ENCODE peak calls at places on chromosomes 4 and X, in four cellular contexts. K is GM12878, S is HL-60, P is K562. D is an unnamed sample.

GRCh38 chr4:88514557-88515511 is 8.7 kb downstream of the PYURF start:
- DNase-seq in K (no peak), S (no peak), P (no peak), D (no peak)

GRCh38 chr4:185424905-185425599 is 712 bp downstream of the UFSP2 start:
- DNase-seq in K (no peak), S (peak; percentile 18), P (no peak), D (no peak)

GRCh38 chrX:101759000-101759399 is 99.3 kb upstream of the ARMCX2 start:
- DNase-seq in K (no peak), S (no peak), P (peak; percentile 22), D (peak; percentile 1)

GRCh38 chr4:165517216-165517615 is 138.4 kb downstream of the CPE start:
- DNase-seq in K (no peak), S (no peak), P (no peak), D (no peak)

GRCh38 chr4:183610033-183610432 is 49.0 kb downstream of the RWDD4 start:
- DNase-seq in K (no peak), S (no peak), P (peak; percentile 47), D (no peak)

GRCh38 chr4:102399021-102399420 is 53.7 kb upstream of the SLC39A8 start:
- DNase-seq in K (no peak), S (no peak), P (no peak), D (no peak)

GRCh38 chr4:168511780-168512467 is 15.1 kb downstream of the PALLD start:
- DNase-seq in K (no peak), S (no peak), P (no peak), D (no peak)

GRCh38 chr4:61572160-61572559 is 372.0 kb downstream of the ADGRL3 start:
- DNase-seq in K (no peak), S (peak; percentile 20), P (no peak), D (no peak)

GRCh38 chrX:1673337-1673736 is 58.5 kb downstream of the ASMT start:
- DNase-seq in K (no peak), S (peak; percentile 7), P (peak; percentile 44), D (no peak)

GRCh38 chr4:57119054-57119651 is 9.0 kb upstream of the IGFBP7 start:
- DNase-seq in K (no peak), S (no peak), P (no peak), D (no peak)
- TF ChIP-seq POLR2AphosphoS5 in K (no peak), S (no peak), P (no peak), D (no peak)

DNA sequence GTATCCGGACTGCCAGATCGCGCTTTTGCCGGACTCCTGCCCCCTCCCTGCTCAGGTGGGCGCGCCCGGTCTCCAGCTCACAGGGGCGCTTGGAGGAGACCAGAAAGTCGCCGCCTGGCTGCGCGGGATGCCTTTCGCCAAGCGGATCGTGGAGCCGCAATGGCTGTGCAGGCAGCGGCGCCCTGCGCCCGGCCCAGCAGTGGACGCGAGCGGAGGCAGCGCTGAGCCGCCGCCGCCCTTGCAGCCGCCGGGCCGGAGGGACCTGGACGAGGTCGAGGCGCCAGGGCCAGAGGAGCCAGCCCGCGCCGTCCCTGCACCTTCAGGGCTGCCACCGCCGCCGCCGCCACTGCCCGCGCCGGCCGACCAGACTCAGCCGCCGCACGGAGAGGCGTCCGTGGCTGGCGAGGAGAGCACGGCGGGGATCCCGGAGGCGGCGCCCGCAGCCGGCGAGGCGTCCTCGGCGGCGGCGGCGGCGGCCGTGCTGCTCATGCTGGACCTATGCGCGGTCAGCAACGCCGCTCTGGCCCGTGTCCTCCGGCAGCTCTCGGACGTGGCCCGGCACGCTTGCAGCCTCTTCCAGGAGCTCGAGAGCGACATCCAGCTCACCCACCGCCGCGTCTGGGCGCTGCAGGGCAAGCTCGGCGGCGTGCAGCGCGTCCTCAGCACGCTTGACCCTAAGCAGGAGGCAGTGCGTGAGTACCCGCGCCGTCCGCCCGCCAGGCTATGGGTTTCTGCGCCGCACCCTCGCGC is 806 bp downstream of the NHS start:
- DNase-seq in K (no peak), S (no peak), P (no peak), D (no peak)
- TF ChIP-seq SPI1 in K (no peak), S (no peak), P (no peak), D (no peak)

DNA sequence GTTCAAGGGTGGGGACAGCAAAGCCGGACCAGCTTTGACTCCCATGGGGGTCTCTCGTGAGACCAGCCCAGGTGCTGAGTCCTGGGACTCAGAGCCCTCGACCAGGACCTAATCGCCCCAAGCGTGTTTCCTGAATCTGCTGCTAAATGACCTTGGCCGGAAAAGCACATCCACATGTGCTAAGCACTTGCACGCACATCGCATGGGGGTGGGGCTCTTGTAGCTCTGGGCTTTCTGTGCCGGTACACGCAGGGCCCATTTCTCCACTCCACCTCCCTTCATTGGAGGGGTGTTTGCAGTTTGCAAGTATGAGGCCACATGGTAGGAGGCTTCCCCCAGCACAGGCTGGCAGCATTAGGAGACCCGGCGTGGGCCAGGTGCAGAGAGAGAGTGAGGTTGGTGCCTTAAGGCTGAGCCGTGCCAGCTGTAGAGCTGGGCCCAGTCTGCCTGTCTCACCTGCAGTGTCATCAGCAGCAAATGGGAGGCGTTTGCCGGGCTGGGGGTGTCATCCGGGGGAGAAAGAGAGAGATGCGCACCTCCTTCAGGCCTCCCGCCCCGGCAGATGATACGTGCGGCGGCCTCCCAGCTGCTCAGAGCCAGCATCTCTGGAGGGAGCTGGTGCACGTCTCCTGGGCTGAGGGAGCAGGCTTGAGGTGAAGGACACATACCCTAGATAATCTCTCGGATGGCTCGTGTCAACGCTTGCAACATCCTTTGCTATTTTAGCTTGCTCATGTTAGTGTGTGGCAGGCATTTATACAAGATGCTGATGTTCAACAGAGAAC is 45.2 kb upstream of the CLCN4 start:
- DNase-seq in K (peak; percentile 59), S (no peak), P (no peak), D (peak; percentile 29)
- TF ChIP-seq POLR2AphosphoS5 in K (peak; percentile 27), S (no peak), P (no peak), D (peak; percentile 56)

GRCh38 chr4:150789864-150790263 is 207.9 kb downstream of the MAB21L2 start:
- DNase-seq in K (no peak), S (no peak), P (no peak), D (no peak)
- TF ChIP-seq SPI1 in K (no peak), S (no peak), P (no peak), D (no peak)

GRCh38 chr4:123478859-123479345 is 82.3 kb downstream of the SPRY1 start:
- DNase-seq in K (no peak), S (no peak), P (no peak), D (no peak)
- TF ChIP-seq POLR2AphosphoS5 in K (no peak), S (no peak), P (no peak), D (no peak)

DNA sequence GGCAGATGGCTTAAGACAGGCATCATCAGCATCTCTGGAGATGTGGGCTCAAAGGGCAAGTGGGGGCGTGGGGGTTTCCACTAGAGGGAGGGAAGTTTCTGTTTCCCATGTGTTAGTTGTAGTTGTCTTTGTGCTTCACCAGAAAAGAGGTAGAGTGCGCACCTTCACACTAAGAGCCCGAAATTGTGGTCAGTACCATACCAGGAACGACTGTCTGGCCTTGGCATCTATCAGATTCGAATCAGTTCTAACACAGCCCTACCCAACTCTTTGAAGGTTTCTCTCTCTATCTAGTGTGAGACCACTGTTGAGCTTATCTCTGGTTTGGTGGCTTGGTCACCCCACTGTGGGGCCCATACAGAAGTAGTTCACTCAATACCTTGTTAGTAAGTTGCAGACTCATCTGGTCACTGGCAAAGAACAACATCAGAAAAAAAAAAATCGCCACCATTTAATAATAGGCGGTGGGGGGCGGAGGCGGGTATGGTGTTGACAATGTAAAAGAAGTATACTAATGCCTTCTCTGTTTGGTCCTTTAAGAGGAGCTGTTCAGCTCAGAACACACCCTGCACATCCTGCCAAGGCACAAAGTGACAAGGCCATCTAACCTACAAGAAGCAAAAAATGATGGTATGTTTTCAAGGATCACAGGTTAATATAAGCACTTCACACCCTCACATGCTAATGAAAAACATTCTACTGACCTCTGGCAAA is 71.1 kb downstream of the NYX start:
- DNase-seq in K (no peak), S (no peak), P (no peak), D (no peak)
- TF ChIP-seq SPI1 in K (no peak), S (no peak), P (no peak), D (no peak)

D was measured in GM12891.